ENCODE peak calls at places on chromosomes 7 and 10, in nine cellular contexts. X, T, C, I, A, L, W, D and N are unnamed samples.

GRCh38 chr7:149733554-149734513 is 39.6 kb downstream of the ZNF467 start:
- DNase-seq in X (no peak), T (no peak), C (no peak), I (no peak), A (no peak), L (no peak), W (no peak), D (no peak), N (no peak)

GRCh38 chr10:60914676-60915075 is 29.3 kb downstream of the RHOBTB1 start:
- DNase-seq in X (peak; percentile 36), T (no peak), C (no peak), I (no peak), A (no peak), L (no peak), W (no peak), D (no peak), N (no peak)

GRCh38 chr10:92923416-92923815 is 75.1 kb downstream of the EXOC6 start:
- DNase-seq in X (no peak), T (no peak), C (no peak), I (no peak), A (no peak), L (no peak), W (no peak), D (no peak), N (no peak)

GRCh38 chr10:89032141-89032814 is 41.7 kb downstream of the FAS start:
- DNase-seq in X (no peak), T (no peak), C (no peak), I (no peak), A (peak; percentile 84), L (no peak), W (no peak), D (peak; percentile 26), N (no peak)

GRCh38 chr10:100143756-100144155 is 42.1 kb downstream of the ERLIN1 start:
- DNase-seq in X (no peak), T (no peak), C (no peak), I (no peak), A (no peak), L (no peak), W (no peak), D (no peak), N (no peak)

GRCh38 chr7:138151731-138152577 is 75.7 kb downstream of the AKR1D1 start:
- DNase-seq in X (no peak), T (no peak), C (no peak), I (no peak), A (no peak), L (no peak), W (no peak), D (no peak), N (no peak)

GRCh38 chr7:99764478-99764877 is 19.5 kb downstream of the CYP3A4 start:
- DNase-seq in X (no peak), T (no peak), C (no peak), I (no peak), A (no peak), L (no peak), W (no peak), D (no peak), N (no peak)

GRCh38 chr10:72831696-72832355 is 61.7 kb upstream of the OIT3 start:
- DNase-seq in X (no peak), T (no peak), C (no peak), I (no peak), A (no peak), L (no peak), W (no peak), D (no peak), N (no peak)

GRCh38 chr10:60353519-60354258 is 36.0 kb downstream of the ANK3 start:
- DNase-seq in X (peak; percentile 16), T (no peak), C (no peak), I (no peak), A (no peak), L (no peak), W (peak; percentile 74), D (peak; percentile 37), N (peak; percentile 75)

GRCh38 chr7:14834456-14834855 is 68.1 kb downstream of the DGKB start:
- DNase-seq in X (peak; percentile 16), T (no peak), C (no peak), I (no peak), A (no peak), L (no peak), W (no peak), D (no peak), N (no peak)
- H3K27ac ChIP-seq in X (no peak overlapping the region), T (no peak overlapping the region), C (no peak overlapping the region), I (no peak overlapping the region), A (no peak overlapping the region), L (no peak overlapping the region), W (no peak overlapping the region), D (peak overlapping the region; percentile 73), N (no peak overlapping the region)

DNA sequence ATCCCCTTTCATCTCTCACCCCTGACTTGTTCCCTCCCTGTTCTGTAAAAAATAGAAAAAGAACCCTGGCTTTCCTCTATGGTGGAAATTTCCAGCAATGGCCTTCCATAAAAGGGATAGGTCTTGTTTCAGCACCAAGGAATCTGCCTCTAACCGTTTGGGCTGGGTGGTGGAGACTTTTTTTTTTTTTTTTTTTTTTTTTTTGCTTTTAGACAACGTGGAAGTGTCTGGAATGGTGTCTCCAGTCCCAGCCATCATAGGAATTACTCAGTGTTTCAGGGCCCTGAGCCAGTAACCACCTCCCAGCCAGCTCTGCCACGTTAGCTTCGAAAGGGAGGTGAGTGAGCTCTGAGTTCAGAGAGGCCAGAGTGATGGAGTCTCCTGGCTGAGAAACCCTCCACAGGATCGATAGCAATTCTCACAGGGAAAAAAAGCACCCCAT is 97.3 kb upstream of the COL1A2 start:
- DNase-seq in X (peak; percentile 50), T (peak; percentile 32), C (no peak), I (no peak), A (no peak), L (no peak), W (peak; percentile 61), D (peak; percentile 56), N (no peak)
- H3K27ac ChIP-seq in X (peak overlapping the region; percentile 56), T (peak overlapping the region; percentile 4), C (no peak overlapping the region), I (no peak overlapping the region), A (no peak overlapping the region), L (no peak overlapping the region), W (peak overlapping the region; percentile 80), D (peak overlapping the region; percentile 79), N (no peak overlapping the region)

GRCh38 chr10:13993634-13994033 is 337.1 kb downstream of the FRMD4A start:
- DNase-seq in X (no peak), T (no peak), C (no peak), I (no peak), A (no peak), L (no peak), W (no peak), D (no peak), N (no peak)
- H3K27ac ChIP-seq in X (no peak overlapping the region), T (no peak overlapping the region), C (no peak overlapping the region), I (no peak overlapping the region), A (no peak overlapping the region), L (no peak overlapping the region), W (no peak overlapping the region), D (peak overlapping the region; percentile 88), N (no peak overlapping the region)

GRCh38 chr7:2171855-2172254 is 60.9 kb downstream of the MAD1L1 start:
- DNase-seq in X (no peak), T (no peak), C (no peak), I (no peak), A (no peak), L (no peak), W (no peak), D (no peak), N (no peak)
- H3K27ac ChIP-seq in X (no peak overlapping the region), T (no peak overlapping the region), C (no peak overlapping the region), I (no peak overlapping the region), A (no peak overlapping the region), L (no peak overlapping the region), W (no peak overlapping the region), D (peak overlapping the region; percentile 56), N (no peak overlapping the region)

GRCh38 chr10:68329506-68329861 is 2.4 kb upstream of the HNRNPH3 start:
- DNase-seq in X (no peak), T (no peak), C (no peak), I (no peak), A (no peak), L (no peak), W (no peak), D (no peak), N (no peak)
- H3K27ac ChIP-seq in X (no peak overlapping the region), T (no peak overlapping the region), C (no peak overlapping the region), I (no peak overlapping the region), A (peak overlapping the region; percentile 81), L (peak overlapping the region; percentile 79), W (peak overlapping the region; percentile 75), D (peak overlapping the region; percentile 78), N (peak overlapping the region; percentile 98)

DNA sequence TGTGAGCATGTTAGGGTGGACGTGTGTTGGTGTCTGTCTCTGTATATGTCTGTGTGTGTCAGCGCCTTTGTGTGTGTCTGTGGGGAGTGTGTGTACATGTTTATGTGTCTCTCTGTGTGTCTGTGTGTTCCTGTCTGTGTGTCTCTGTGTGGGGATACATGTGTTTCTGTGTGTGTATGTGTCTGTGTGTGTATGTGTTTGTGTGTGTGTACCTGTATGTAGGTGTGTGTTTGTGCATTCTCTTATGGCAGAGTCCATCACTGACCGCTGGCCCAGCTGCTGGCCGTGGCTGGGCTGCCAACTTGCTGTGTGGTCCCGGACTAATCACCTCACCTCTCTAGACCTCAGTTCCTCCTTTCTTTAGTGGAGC is 54.6 kb downstream of the PALD1 start:
- DNase-seq in X (no peak), T (no peak), C (no peak), I (no peak), A (no peak), L (no peak), W (no peak), D (no peak), N (no peak)
- H3K27ac ChIP-seq in X (no peak overlapping the region), T (no peak overlapping the region), C (no peak overlapping the region), I (no peak overlapping the region), A (no peak overlapping the region), L (no peak overlapping the region), W (no peak overlapping the region), D (no peak overlapping the region), N (no peak overlapping the region)

DNA sequence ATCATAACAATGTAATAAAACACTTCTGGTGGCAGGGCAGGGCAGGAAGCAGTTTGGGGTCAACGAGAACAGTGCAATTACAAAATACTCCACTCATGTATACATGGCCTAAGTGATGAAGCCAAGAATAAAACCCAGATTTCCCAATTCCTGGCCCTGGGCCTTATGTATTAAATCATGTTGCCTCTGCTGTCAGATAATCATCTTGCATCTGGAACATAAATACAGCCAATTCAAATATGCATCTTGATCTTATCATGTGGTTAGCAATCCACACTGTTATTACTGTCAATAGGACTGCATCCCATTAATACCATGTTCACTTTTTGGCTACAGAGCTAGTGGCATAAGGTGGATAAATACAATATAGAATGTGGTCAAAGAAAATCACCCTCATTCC is 186.5 kb upstream of the SLC25A13 start:
- DNase-seq in X (no peak), T (no peak), C (no peak), I (no peak), A (no peak), L (no peak), W (no peak), D (no peak), N (no peak)
- H3K27ac ChIP-seq in X (no peak overlapping the region), T (no peak overlapping the region), C (no peak overlapping the region), I (no peak overlapping the region), A (no peak overlapping the region), L (peak overlapping the region; percentile 58), W (no peak overlapping the region), D (no peak overlapping the region), N (no peak overlapping the region)

GRCh38 chr7:126820925-126821324 is 431.8 kb downstream of the GRM8 start:
- DNase-seq in X (no peak), T (no peak), C (no peak), I (no peak), A (no peak), L (no peak), W (no peak), D (no peak), N (no peak)
- H3K27ac ChIP-seq in X (no peak overlapping the region), T (no peak overlapping the region), C (no peak overlapping the region), I (no peak overlapping the region), A (no peak overlapping the region), L (no peak overlapping the region), W (no peak overlapping the region), D (no peak overlapping the region), N (no peak overlapping the region)

GRCh38 chr7:115585015-115585655 is 445.4 kb downstream of the TFEC start:
- DNase-seq in X (no peak), T (no peak), C (no peak), I (no peak), A (no peak), L (no peak), W (no peak), D (no peak), N (no peak)
- H3K27ac ChIP-seq in X (no peak overlapping the region), T (no peak overlapping the region), C (no peak overlapping the region), I (no peak overlapping the region), A (no peak overlapping the region), L (no peak overlapping the region), W (no peak overlapping the region), D (no peak overlapping the region), N (no peak overlapping the region)